ENCODE peak calls at places on chromosomes 6 and 20, in seven cellular contexts. O is stomach, V is psoas muscle, K is body of pancreas, L is pancreas, P is PC-9, S is astrocyte. R is an unnamed sample.

GRCh38 chr6:143024977-143025376 is 35.7 kb upstream of the AIG1 start:
- DNase-seq in O (no peak), V (no peak), K (no peak), L (no peak), P (no peak), S (no peak), R (no peak)

GRCh38 chr6:36961441-36962430 is 7.2 kb downstream of the PI16 start:
- DNase-seq in O (no peak), V (no peak), K (no peak), L (no peak), P (no peak), S (no peak), R (no peak)

GRCh38 chr6:2471474-2471873 is 226.1 kb upstream of the GMDS start:
- DNase-seq in O (no peak), V (no peak), K (no peak), L (no peak), P (no peak), S (no peak), R (no peak)

GRCh38 chr6:155106456-155107107 is 111.5 kb downstream of the TIAM2 start:
- DNase-seq in O (no peak), V (no peak), K (no peak), L (no peak), P (no peak), S (peak; percentile 61), R (no peak)

GRCh38 chr20:33310327-33310899 is 27.4 kb downstream of the BPIFB1 start:
- DNase-seq in O (no peak), V (no peak), K (no peak), L (no peak), P (no peak), S (no peak), R (no peak)

GRCh38 chr6:142881771-142882170 is 63.2 kb downstream of the HIVEP2 start:
- DNase-seq in O (no peak), V (no peak), K (no peak), L (no peak), P (no peak), S (no peak), R (no peak)

GRCh38 chr20:46406200-46406985 is at the start of gene ELMO2:
- DNase-seq in O (peak; percentile 99), V (peak; percentile 97), K (peak; percentile 99), L (peak; percentile 97), P (peak; percentile 96), S (peak; percentile 92), R (peak; percentile 94)

GRCh38 chr6:51120016-51120415 is 301.3 kb downstream of the TFAP2B start:
- DNase-seq in O (no peak), V (no peak), K (no peak), L (no peak), P (no peak), S (no peak), R (no peak)

GRCh38 chr20:36491901-36492617 is 49.3 kb upstream of the MYL9 start:
- DNase-seq in O (no peak), V (no peak), K (no peak), L (no peak), P (no peak), S (no peak), R (peak; percentile 58)

GRCh38 chr20:41304413-41305079 is 13.0 kb downstream of the ZHX3 start:
- DNase-seq in O (no peak), V (no peak), K (no peak), L (no peak), P (no peak), S (no peak), R (no peak)

DNA sequence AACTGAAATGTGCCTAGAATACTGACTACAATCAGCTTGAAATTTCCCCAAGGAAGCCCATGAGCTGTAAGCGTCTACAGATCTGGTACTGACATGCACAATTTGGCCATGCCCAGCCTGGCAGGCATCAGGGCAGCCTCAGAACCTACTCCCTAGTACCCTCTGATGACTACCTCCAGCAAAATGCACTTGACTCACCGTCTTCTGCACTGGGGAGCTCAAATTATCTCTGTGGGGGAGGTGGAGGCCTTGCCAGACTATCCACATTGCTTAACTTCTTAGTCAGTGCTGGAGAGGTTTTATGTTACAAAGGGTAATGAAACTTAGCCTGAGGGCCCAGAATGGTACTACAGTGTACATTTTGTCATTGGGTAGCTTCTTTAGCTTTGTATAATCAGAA is 126.0 kb upstream of the ADGRF1 start:
- DNase-seq in O (peak; percentile 34), V (peak; percentile 80), K (peak; percentile 48), L (no peak), P (peak; percentile 87), S (peak; percentile 97), R (no peak)
- H3K4me1 ChIP-seq in O (peaks cover 4% of the 10 kb centered on the region), V (no peaks in the 10 kb centered on the region), K (no peaks in the 10 kb centered on the region), L (no peaks in the 10 kb centered on the region), P (peaks cover 66% of the 10 kb centered on the region), S (peaks cover 13% of the 10 kb centered on the region), R (no peaks in the 10 kb centered on the region)

GRCh38 chr6:104940238-104940880 is 16.5 kb upstream of the LIN28B start:
- DNase-seq in O (no peak), V (no peak), K (no peak), L (no peak), P (no peak), S (no peak), R (no peak)

GRCh38 chr6:104936766-104937535 is 20.0 kb upstream of the LIN28B start:
- DNase-seq in O (no peak), V (no peak), K (no peak), L (no peak), P (no peak), S (no peak), R (no peak)

GRCh38 chr6:104943781-104944180 is 13.1 kb upstream of the LIN28B start:
- DNase-seq in O (no peak), V (no peak), K (no peak), L (no peak), P (no peak), S (no peak), R (no peak)

GRCh38 chr6:104941694-104942177 is 15.2 kb upstream of the LIN28B start:
- DNase-seq in O (no peak), V (no peak), K (no peak), L (no peak), P (no peak), S (no peak), R (no peak)

GRCh38 chr6:104940881-104941693 is 15.8 kb upstream of the LIN28B start:
- DNase-seq in O (no peak), V (peak; percentile 63), K (no peak), L (no peak), P (peak; percentile 19), S (peak; percentile 10), R (peak; percentile 52)
- H3K4me3 ChIP-seq in O (peak overlapping the region; percentile 29), V (peak overlapping the region; percentile 67), K (no peak overlapping the region), L (no peak overlapping the region), P (peak overlapping the region; percentile 45), S (peak overlapping the region; percentile 62), R (peak overlapping the region; percentile 34)

DNA sequence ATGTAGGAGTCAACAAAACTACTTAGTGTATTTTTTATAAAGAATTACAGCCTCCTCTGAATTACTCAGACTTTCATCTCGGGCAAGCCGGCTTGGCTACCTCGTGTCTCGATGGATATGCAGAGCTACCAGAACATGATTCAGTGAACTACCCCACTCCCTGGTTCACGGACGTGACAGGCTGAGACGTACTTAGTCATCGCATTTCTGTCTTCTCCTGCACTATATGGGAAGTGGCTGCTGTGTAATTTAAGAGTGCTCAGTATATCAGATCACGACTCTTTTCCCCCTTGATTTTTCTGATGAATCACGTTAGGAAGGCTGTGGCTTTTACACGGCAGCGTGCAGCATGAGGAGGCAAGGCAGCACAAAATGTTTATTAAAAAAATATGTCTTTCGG is 302.7 kb upstream of the ZFP64 start:
- DNase-seq in O (no peak), V (no peak), K (peak; percentile 10), L (no peak), P (no peak), S (peak; percentile 99), R (no peak)
- H3K4me1 ChIP-seq in O (no peaks in the 10 kb centered on the region), V (no peaks in the 10 kb centered on the region), K (no peaks in the 10 kb centered on the region), L (no peaks in the 10 kb centered on the region), P (peaks cover 6% of the 10 kb centered on the region), S (peaks cover 25% of the 10 kb centered on the region), R (no peaks in the 10 kb centered on the region)

GRCh38 chr20:49446080-49446479 is 36.4 kb downstream of the KCNB1 start:
- DNase-seq in O (no peak), V (no peak), K (no peak), L (no peak), P (no peak), S (no peak), R (no peak)
- H3K4me3 ChIP-seq in O (no peak overlapping the region), V (no peak overlapping the region), K (no peak overlapping the region), L (no peak overlapping the region), P (no peak overlapping the region), S (no peak overlapping the region), R (no peak overlapping the region)

GRCh38 chr20:50152394-50153152 is 950 bp downstream of the PEDS1 start:
- DNase-seq in O (no peak), V (no peak), K (peak; percentile 48), L (no peak), P (peak; percentile 59), S (no peak), R (no peak)

GRCh38 chr20:50153500-50154377 is at the start of gene PEDS1:
- DNase-seq in O (peak; percentile 94), V (peak; percentile 97), K (peak; percentile 92), L (peak; percentile 94), P (peak; percentile 94), S (peak; percentile 80), R (peak; percentile 91)

GRCh38 chr20:50149481-50150254 is 3.9 kb downstream of the PEDS1 start:
- DNase-seq in O (no peak), V (peak; percentile 74), K (peak; percentile 75), L (peak; percentile 73), P (no peak), S (no peak), R (no peak)

GRCh38 chr20:50151034-50151743 is 2.3 kb downstream of the PEDS1 start:
- DNase-seq in O (peak; percentile 73), V (no peak), K (peak; percentile 77), L (no peak), P (peak; percentile 61), S (no peak), R (no peak)

DNA sequence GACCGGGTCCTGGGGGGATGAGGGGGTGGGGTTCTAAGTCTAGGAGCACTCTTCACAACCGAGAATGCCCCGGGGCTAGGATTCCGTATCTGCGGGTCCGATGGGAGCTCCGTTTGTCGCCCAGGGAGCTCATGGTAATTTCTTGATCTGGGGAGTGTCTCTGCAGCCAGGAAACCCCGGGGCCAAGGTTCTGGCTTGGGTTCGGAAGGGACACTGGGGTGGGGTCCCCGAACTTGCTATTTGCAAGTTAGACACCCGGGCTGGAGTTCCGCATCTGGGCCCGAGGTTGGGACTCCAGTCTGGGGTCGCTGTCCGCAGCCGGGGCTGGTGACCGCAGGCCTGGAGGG is 397 bp downstream of the PEDS1 start:
- DNase-seq in O (no peak), V (no peak), K (no peak), L (no peak), P (no peak), S (no peak), R (no peak)
- H3K4me1 ChIP-seq in O (peaks cover 55% of the 10 kb centered on the region), V (peaks cover 40% of the 10 kb centered on the region), K (peaks cover 54% of the 10 kb centered on the region), L (peaks cover 35% of the 10 kb centered on the region), P (peaks cover 39% of the 10 kb centered on the region), S (peaks cover 34% of the 10 kb centered on the region), R (peaks cover 54% of the 10 kb centered on the region)

DNA sequence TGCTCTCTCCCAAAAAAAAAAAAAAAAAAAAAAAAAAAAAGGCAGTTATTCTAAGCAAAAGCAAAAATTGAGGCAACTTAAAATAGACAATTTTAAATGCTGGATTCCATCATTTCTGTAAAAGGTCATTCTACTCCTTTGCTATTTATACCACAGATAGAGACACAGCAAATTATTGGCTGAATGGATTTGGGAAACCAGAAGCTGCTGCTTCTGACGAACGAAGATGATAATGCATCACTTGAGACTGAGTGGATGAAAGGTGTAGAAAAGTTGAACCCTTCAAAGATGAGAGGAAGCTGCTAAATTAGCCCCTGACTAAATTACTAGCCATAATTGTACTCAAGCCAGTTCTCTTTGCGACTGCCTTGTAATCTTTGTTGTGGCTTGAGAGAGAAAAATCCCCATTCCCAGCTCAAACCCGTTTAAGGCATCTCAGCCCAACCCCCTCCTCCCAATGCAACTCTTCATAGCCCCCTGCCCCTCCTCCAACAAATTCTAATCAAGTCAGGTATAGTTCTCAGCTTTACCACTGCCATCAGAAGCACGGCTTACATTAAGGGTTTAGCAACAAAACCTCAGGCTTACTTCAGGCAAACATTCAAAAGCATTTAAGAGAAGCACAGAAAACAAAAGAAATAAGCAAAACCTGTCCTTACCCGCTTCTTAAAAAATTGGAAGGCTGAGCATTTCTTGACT is 1.0 kb downstream of the SGK1 start:
- DNase-seq in O (no peak), V (no peak), K (no peak), L (no peak), P (no peak), S (no peak), R (no peak)
- H3K4me3 ChIP-seq in O (peak overlapping the region; percentile 50), V (peak overlapping the region; percentile 65), K (no peak overlapping the region), L (no peak overlapping the region), P (no peak overlapping the region), S (peak overlapping the region; percentile 73), R (peak overlapping the region; percentile 78)

R was measured in CD4-positive, CD25-positive, alpha-beta regulatory T cell.